ENCODE peak calls at places on chromosomes 4 and X, in six cellular contexts. T is thoracic aorta, Y is lower leg skin, Q is WTC11, H is GM13977, I is heart left ventricle. J is an unnamed sample.

GRCh38 chr4:80713409-80713808 is 317.1 kb upstream of the BMP3 start:
- DNase-seq in T (no peak), Y (no peak), Q (no peak), H (no peak), I (no peak), J (no peak)

GRCh38 chrX:109857898-109858297 is 124.8 kb upstream of the ACSL4 start:
- DNase-seq in T (no peak), Y (no peak), Q (no peak), H (no peak), I (no peak), J (no peak)

GRCh38 chr4:54852061-54852460 is 194.3 kb downstream of the KIT start:
- DNase-seq in T (no peak), Y (no peak), Q (no peak), H (no peak), I (no peak), J (no peak)

GRCh38 chr4:6092131-6092530 is 73.9 kb upstream of the C4orf50 start:
- DNase-seq in T (no peak), Y (peak), Q (peak), H (no peak), I (no peak), J (no peak)

GRCh38 chr4:40305329-40306193 is 29.6 kb upstream of the CHRNA9 start:
- DNase-seq in T (no peak), Y (no peak), Q (no peak), H (peak), I (no peak), J (no peak)

GRCh38 chr4:140296335-140296753 is 77.1 kb upstream of the SCOC start:
- DNase-seq in T (peak), Y (peak), Q (no peak), H (no peak), I (peak), J (no peak)

GRCh38 chr4:108644237-108644636 is 6.2 kb upstream of the OSTC start:
- DNase-seq in T (no peak), Y (no peak), Q (no peak), H (no peak), I (no peak), J (no peak)

GRCh38 chr4:127632420-127633403 is at the start of gene INTU:
- DNase-seq in T (peak), Y (peak), Q (peak), H (peak), I (peak), J (peak)

GRCh38 chr4:169774466-169775445 is 17.0 kb upstream of the HPF1 start:
- DNase-seq in T (no peak), Y (no peak), Q (peak), H (no peak), I (peak), J (no peak)

GRCh38 chr4:139887378-139887801 is 221.8 kb downstream of the MGST2 start:
- DNase-seq in T (no peak), Y (no peak), Q (no peak), H (no peak), I (no peak), J (no peak)

GRCh38 chr4:76744253-76744921 is 153.6 kb downstream of the SOWAHB start:
- DNase-seq in T (no peak), Y (no peak), Q (no peak), H (no peak), I (no peak), J (no peak)

GRCh38 chr4:7652451-7652871 is 217.7 kb upstream of the PSAPL1 start:
- DNase-seq in T (no peak), Y (no peak), Q (no peak), H (no peak), I (no peak), J (no peak)

GRCh38 chr4:17702666-17703065 is 78.8 kb downstream of the FAM184B start:
- DNase-seq in T (no peak), Y (peak), Q (no peak), H (no peak), I (no peak), J (no peak)

GRCh38 chrX:1751781-1752180 is 136.9 kb downstream of the ASMT start:
- DNase-seq in T (no peak), Y (no peak), Q (no peak), H (no peak), I (no peak), J (no peak)

GRCh38 chr4:109207060-109207459 is 95.4 kb downstream of the COL25A1 start:
- DNase-seq in T (no peak), Y (no peak), Q (no peak), H (no peak), I (no peak), J (no peak)

GRCh38 chr4:12041828-12042227 is 613.1 kb upstream of the HS3ST1 start:
- DNase-seq in T (no peak), Y (no peak), Q (peak), H (no peak), I (no peak), J (peak)

GRCh38 chr4:158016511-158016910 is 156.3 kb downstream of the GASK1B start:
- DNase-seq in T (no peak), Y (no peak), Q (no peak), H (no peak), I (no peak), J (no peak)

GRCh38 chr4:101065935-101066485 is 281.3 kb downstream of the PPP3CA start:
- DNase-seq in T (no peak), Y (no peak), Q (no peak), H (no peak), I (no peak), J (no peak)

GRCh38 chr4:24489870-24490269 is 94.5 kb downstream of the DHX15 start:
- DNase-seq in T (no peak), Y (no peak), Q (no peak), H (no peak), I (no peak), J (no peak)

GRCh38 chr4:138092060-138092459 is 150.1 kb downstream of the SLC7A11 start:
- DNase-seq in T (no peak), Y (no peak), Q (no peak), H (no peak), I (no peak), J (no peak)

GRCh38 chrX:6778547-6779231 is 243.8 kb upstream of the VCX3A start:
- DNase-seq in T (no peak), Y (no peak), Q (peak), H (no peak), I (no peak), J (no peak)

GRCh38 chrX:47645530-47645929 is 4.8 kb downstream of the ELK1 start:
- DNase-seq in T (no peak), Y (no peak), Q (no peak), H (no peak), I (no peak), J (no peak)

GRCh38 chr4:78797777-78798284 is 21.7 kb downstream of the BMP2K start:
- DNase-seq in T (no peak), Y (no peak), Q (no peak), H (no peak), I (no peak), J (no peak)

GRCh38 chr4:1116837-1117236 is 3.5 kb upstream of the RNF212 start:
- DNase-seq in T (no peak), Y (no peak), Q (no peak), H (no peak), I (no peak), J (no peak)

GRCh38 chr4:173486714-173487392 is 43.2 kb downstream of the HAND2 start:
- DNase-seq in T (no peak), Y (no peak), Q (no peak), H (no peak), I (no peak), J (no peak)

GRCh38 chrX:69503228-69503834 is 795 bp upstream of the NALF2 start:
- DNase-seq in T (no peak), Y (no peak), Q (no peak), H (no peak), I (no peak), J (no peak)

GRCh38 chr4:61200195-61200990 is at the start of gene ADGRL3:
- DNase-seq in T (no peak), Y (peak), Q (peak), H (peak), I (peak), J (no peak)

DNA sequence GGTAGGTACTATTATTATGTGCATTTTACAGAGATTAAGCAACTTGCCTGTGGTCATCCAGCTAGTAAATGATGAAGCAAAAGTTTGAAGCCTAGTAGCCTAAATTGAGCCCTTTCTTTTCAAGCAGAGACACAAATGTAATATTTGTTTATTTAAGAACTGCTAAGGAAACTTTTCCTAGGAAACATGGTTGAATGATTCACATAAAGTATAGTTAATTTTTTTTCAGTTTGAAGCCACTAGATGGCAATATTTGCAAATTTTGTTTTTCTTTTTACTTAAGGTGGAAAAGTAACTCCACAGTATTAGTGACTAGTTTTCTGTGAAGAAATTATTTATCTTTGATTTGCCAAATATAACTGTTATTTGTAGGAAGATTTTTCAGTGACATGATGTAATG is 52.8 kb upstream of the ANKRD17 start:
- DNase-seq in T (no peak), Y (no peak), Q (no peak), H (no peak), I (no peak), J (no peak)
- TF ChIP-seq CTCF in T (peak), Y (no peak), Q (no peak), H (peak), I (peak), J (peak)

GRCh38 chrX:19193584-19193983 is 71.3 kb upstream of the ADGRG2 start:
- DNase-seq in T (no peak), Y (no peak), Q (peak), H (no peak), I (no peak), J (no peak)
- TF ChIP-seq CTCF in T (no peak), Y (no peak), Q (no peak), H (no peak), I (no peak), J (no peak)

GRCh38 chr4:150104401-150105027 is 26.3 kb downstream of the DCLK2 start:
- DNase-seq in T (no peak), Y (no peak), Q (no peak), H (no peak), I (no peak), J (no peak)
- TF ChIP-seq CTCF in T (no peak), Y (no peak), Q (no peak), H (no peak), I (no peak), J (no peak)

DNA sequence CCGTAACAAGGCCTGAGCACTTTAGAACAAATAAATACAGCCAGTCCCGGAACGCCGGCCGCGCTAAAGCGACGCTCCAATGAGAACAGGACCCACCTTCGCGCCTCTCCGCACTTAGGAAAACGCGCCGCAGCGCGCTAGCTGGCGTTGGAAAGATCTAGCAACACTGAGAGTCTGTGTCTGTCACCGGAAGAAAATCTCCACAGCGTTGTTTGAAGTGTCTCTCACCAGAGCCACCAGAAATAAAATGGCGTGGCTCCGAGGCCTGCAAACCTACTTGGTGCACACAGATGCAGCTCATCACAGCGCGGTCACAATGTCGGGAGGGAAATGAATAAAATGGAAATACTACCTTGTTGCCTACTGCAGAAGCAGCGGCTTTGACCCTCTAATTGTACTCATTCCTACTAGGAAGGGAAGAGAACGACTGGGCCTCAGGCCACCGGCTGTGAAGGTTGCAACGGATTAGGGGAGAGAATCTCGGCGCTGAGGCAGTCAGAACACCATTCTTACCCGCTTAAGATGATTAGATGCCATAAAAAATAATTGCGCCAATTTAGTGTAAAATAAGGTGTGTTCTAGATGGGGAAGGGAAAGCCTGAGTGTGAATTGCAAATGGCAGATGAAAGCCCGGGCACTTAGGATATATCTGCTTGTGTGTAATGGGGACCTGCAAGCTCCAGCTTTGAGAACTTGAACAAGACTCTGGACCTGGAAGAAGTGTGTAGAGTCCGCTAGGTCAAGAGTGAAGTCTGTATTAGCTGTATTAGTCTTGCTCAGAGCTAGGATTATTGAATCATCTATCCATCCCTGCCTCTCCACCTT is 4.5 kb downstream of the NEUROG2 start:
- DNase-seq in T (no peak), Y (no peak), Q (peak), H (no peak), I (no peak), J (no peak)
- TF ChIP-seq CTCF in T (no peak), Y (no peak), Q (no peak), H (no peak), I (no peak), J (no peak)